ENCODE peak calls at places on chromosomes 16 and 17, in five cellular contexts. K, E, T, R and X are unnamed samples.

GRCh38 chr17:37802712-37803416 is 58.0 kb upstream of the HNF1B start:
- DNase-seq in K (no peak), E (peak; percentile 44), T (no peak), R (no peak), X (no peak)

GRCh38 chr17:8628609-8629169 is 1.8 kb downstream of the MYH10 start:
- DNase-seq in K (peak; percentile 0), E (no peak), T (no peak), R (no peak), X (no peak)

GRCh38 chr16:10599626-10600025 is 19.2 kb upstream of the EMP2 start:
- DNase-seq in K (no peak), E (no peak), T (no peak), R (no peak), X (no peak)

GRCh38 chr17:77899494-77899893 is 59.0 kb upstream of the TNRC6C start:
- DNase-seq in K (peak; percentile 33), E (no peak), T (no peak), R (no peak), X (no peak)

GRCh38 chr17:311119-311848 is 41.3 kb downstream of the RPH3AL start:
- DNase-seq in K (no peak), E (no peak), T (no peak), R (no peak), X (no peak)

GRCh38 chr16:67463691-67464090 is 17.3 kb downstream of the ATP6V0D1 start:
- DNase-seq in K (no peak), E (no peak), T (no peak), R (no peak), X (no peak)

GRCh38 chr17:29079433-29079832 is 36.5 kb downstream of the PIPOX start:
- DNase-seq in K (no peak), E (no peak), T (no peak), R (no peak), X (no peak)

GRCh38 chr17:74379495-74380085 is 12.3 kb downstream of the GPR142 start:
- DNase-seq in K (peak; percentile 86), E (peak; percentile 18), T (peak; percentile 6), R (peak; percentile 54), X (peak; percentile 85)

GRCh38 chr17:41013606-41014005 is 4.7 kb upstream of the KRTAP3-1 start:
- DNase-seq in K (no peak), E (peak; percentile 46), T (no peak), R (no peak), X (no peak)

GRCh38 chr17:9028632-9029570 is 7.6 kb downstream of the NTN1 start:
- DNase-seq in K (no peak), E (no peak), T (no peak), R (no peak), X (no peak)

GRCh38 chr17:64596439-64596838 is 65.7 kb downstream of the SMURF2 start:
- DNase-seq in K (no peak), E (no peak), T (no peak), R (no peak), X (no peak)

GRCh38 chr16:14284930-14285541 is 213.9 kb downstream of the MRTFB start:
- DNase-seq in K (peak; percentile 77), E (peak; percentile 23), T (no peak), R (no peak), X (peak; percentile 47)